ENCODE peak calls at places on chromosomes 13 and 19, in ten cellular contexts. O is GM23338, X is Peyer's patch, D is endodermal cell, U is tibial nerve, N is breast epithelium, H is left ventricle myocardium inferior, Z is testis, P is A673, G is GM23248. V is an unnamed sample. For H3K4me1, the result is how much of the 10 kb centered on the place peaks cover.

GRCh38 chr13:108496364-108497215 is 132.8 kb upstream of the MYO16 start:
- DNase-seq in O (peak), X (no peak), D (peak), U (no peak), N (no peak), H (no peak), Z (no peak), P (peak), G (no peak), V (peak)

GRCh38 chr19:51098366-51099069 is 9.7 kb downstream of the CTU1 start:
- DNase-seq in O (peak), X (no peak), D (no peak), U (no peak), N (no peak), H (peak), Z (peak), P (no peak), G (no peak), V (peak)

GRCh38 chr19:38741670-38742069 is 2.6 kb downstream of the CAPN12 start:
- DNase-seq in O (no peak), X (no peak), D (no peak), U (no peak), N (no peak), H (no peak), Z (no peak), P (no peak), G (no peak), V (no peak)

GRCh38 chr13:39779337-39780270 is 124.1 kb downstream of the COG6 start:
- DNase-seq in O (no peak), X (peak), D (no peak), U (no peak), N (no peak), H (no peak), Z (no peak), P (no peak), G (peak), V (peak)

GRCh38 chr19:18023596-18024212 is 15.7 kb downstream of the ARRDC2 start:
- DNase-seq in O (no peak), X (peak), D (no peak), U (peak), N (no peak), H (peak), Z (peak), P (peak), G (no peak), V (peak)

GRCh38 chr13:98406475-98406874 is 170.4 kb downstream of the STK24 start:
- DNase-seq in O (no peak), X (no peak), D (no peak), U (no peak), N (no peak), H (no peak), Z (no peak), P (no peak), G (no peak), V (no peak)

GRCh38 chr19:49217382-49217781 is 59.8 kb downstream of the TRPM4 start:
- DNase-seq in O (no peak), X (no peak), D (no peak), U (no peak), N (no peak), H (peak), Z (no peak), P (no peak), G (no peak), V (no peak)

GRCh38 chr13:29844441-29844840 is 6.0 kb downstream of the UBL3 start:
- DNase-seq in O (no peak), X (no peak), D (no peak), U (no peak), N (no peak), H (no peak), Z (no peak), P (no peak), G (peak), V (no peak)

GRCh38 chr19:55593096-55593772 is 6.1 kb downstream of the FIZ1 start:
- DNase-seq in O (peak), X (no peak), D (peak), U (no peak), N (no peak), H (no peak), Z (no peak), P (no peak), G (no peak), V (no peak)

GRCh38 chr19:35167251-35168119 is 12.9 kb downstream of the FXYD5 start:
- DNase-seq in O (no peak), X (no peak), D (peak), U (no peak), N (no peak), H (no peak), Z (no peak), P (no peak), G (no peak), V (peak)

GRCh38 chr19:8526345-8527062 is 12.5 kb upstream of the ZNF414 start:
- DNase-seq in O (peak), X (peak), D (peak), U (peak), N (peak), H (peak), Z (peak), P (peak), G (peak), V (no peak)

GRCh38 chr19:53388168-53388567 is 6.8 kb upstream of the ZNF765 start:
- DNase-seq in O (no peak), X (no peak), D (no peak), U (no peak), N (no peak), H (no peak), Z (no peak), P (no peak), G (peak), V (no peak)

GRCh38 chr19:46442808-46443450 is 14.2 kb upstream of the PNMA8C start:
- DNase-seq in O (no peak), X (no peak), D (no peak), U (no peak), N (no peak), H (no peak), Z (peak), P (peak), G (peak), V (no peak)

GRCh38 chr19:1112254-1113208 is 8.7 kb downstream of the GPX4 start:
- DNase-seq in O (peak), X (no peak), D (peak), U (peak), N (peak), H (no peak), Z (peak), P (no peak), G (peak), V (no peak)

GRCh38 chr13:112849500-112849899 is 119.5 kb upstream of the MCF2L start:
- DNase-seq in O (no peak), X (no peak), D (no peak), U (no peak), N (no peak), H (no peak), Z (no peak), P (peak), G (no peak), V (no peak)

GRCh38 chr19:42850981-42851717 is 28.4 kb downstream of the PSG1 start:
- DNase-seq in O (no peak), X (no peak), D (no peak), U (peak), N (no peak), H (peak), Z (no peak), P (peak), G (peak), V (no peak)

GRCh38 chr13:102100234-102100633 is 301.6 kb downstream of the FGF14 start:
- DNase-seq in O (peak), X (no peak), D (no peak), U (no peak), N (no peak), H (no peak), Z (no peak), P (no peak), G (no peak), V (no peak)

GRCh38 chr13:48595330-48596127 is 58.2 kb upstream of the CYSLTR2 start:
- DNase-seq in O (peak), X (no peak), D (peak), U (no peak), N (no peak), H (peak), Z (peak), P (peak), G (peak), V (peak)

GRCh38 chr19:39745645-39746044 is 7.8 kb upstream of the CLC start:
- DNase-seq in O (no peak), X (no peak), D (no peak), U (no peak), N (no peak), H (no peak), Z (no peak), P (no peak), G (no peak), V (no peak)

GRCh38 chr19:41366089-41366488 is 2.1 kb upstream of the B9D2 start:
- DNase-seq in O (peak), X (no peak), D (peak), U (no peak), N (no peak), H (no peak), Z (no peak), P (no peak), G (no peak), V (no peak)

GRCh38 chr13:41813426-41813825 is 147.5 kb downstream of the VWA8 start:
- DNase-seq in O (no peak), X (no peak), D (no peak), U (no peak), N (no peak), H (no peak), Z (no peak), P (no peak), G (peak), V (no peak)

GRCh38 chr13:44300895-44301638 is 72.6 kb upstream of the SERP2 start:
- DNase-seq in O (no peak), X (no peak), D (no peak), U (no peak), N (peak), H (peak), Z (no peak), P (peak), G (peak), V (no peak)

GRCh38 chr13:44302948-44303575 is 70.6 kb upstream of the SERP2 start:
- DNase-seq in O (no peak), X (no peak), D (no peak), U (no peak), N (no peak), H (no peak), Z (no peak), P (no peak), G (no peak), V (no peak)

GRCh38 chr13:44301639-44302015 is 72.0 kb upstream of the SERP2 start:
- DNase-seq in O (no peak), X (no peak), D (no peak), U (no peak), N (no peak), H (no peak), Z (no peak), P (no peak), G (no peak), V (no peak)

GRCh38 chr13:44303681-44304432 is 69.8 kb upstream of the SERP2 start:
- DNase-seq in O (no peak), X (no peak), D (no peak), U (no peak), N (peak), H (peak), Z (peak), P (no peak), G (no peak), V (no peak)

GRCh38 chr13:44302233-44302632 is 71.4 kb upstream of the SERP2 start:
- DNase-seq in O (no peak), X (no peak), D (no peak), U (no peak), N (no peak), H (no peak), Z (no peak), P (no peak), G (no peak), V (no peak)
- H3K4me1 ChIP-seq in O (under half), X (under half), D (under half), U (under half), N (under half), H (half or more), Z (under half), P (under half), G (under half), V (under half)

GRCh38 chr19:19063183-19064097 is at the start of gene SLC25A42:
- DNase-seq in O (peak), X (peak), D (peak), U (peak), N (peak), H (peak), Z (peak), P (peak), G (peak), V (peak)
- H3K4me1 ChIP-seq in O (under half), X (under half), D (under half), U (under half), N (under half), H (half or more), Z (under half), P (under half), G (under half), V (under half)

GRCh38 chr13:50829896-50830295 is 13.6 kb downstream of the DLEU7 start:
- DNase-seq in O (no peak), X (no peak), D (no peak), U (no peak), N (no peak), H (no peak), Z (no peak), P (no peak), G (peak), V (no peak)

GRCh38 chr13:50829226-50829625 is 14.3 kb downstream of the DLEU7 start:
- DNase-seq in O (no peak), X (no peak), D (no peak), U (no peak), N (no peak), H (no peak), Z (no peak), P (no peak), G (no peak), V (no peak)

GRCh38 chr13:50831510-50831909 is 12.0 kb downstream of the DLEU7 start:
- DNase-seq in O (no peak), X (no peak), D (no peak), U (no peak), N (no peak), H (no peak), Z (no peak), P (no peak), G (no peak), V (no peak)

DNA sequence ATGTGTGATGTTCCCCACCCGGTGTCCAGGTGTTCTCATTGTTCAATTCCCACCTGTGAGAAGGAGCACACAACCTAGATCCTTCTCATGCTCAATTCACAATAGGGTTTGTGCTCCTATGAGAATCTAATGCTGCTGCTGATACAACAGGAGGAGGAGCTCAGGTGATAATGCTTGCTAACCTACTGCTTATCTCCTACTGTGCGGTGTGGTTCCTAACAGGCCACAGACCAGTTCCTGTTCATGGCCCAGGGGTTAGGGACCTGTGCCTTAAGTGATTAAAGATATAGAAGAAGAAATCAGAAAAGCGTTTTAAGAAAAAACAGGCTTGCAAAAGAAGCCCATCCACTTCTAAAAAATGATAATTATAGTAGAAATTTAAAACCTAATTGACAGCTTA is 17.5 kb downstream of the DLEU7 start:
- DNase-seq in O (peak), X (no peak), D (peak), U (no peak), N (no peak), H (no peak), Z (no peak), P (no peak), G (no peak), V (no peak)
- H3K4me1 ChIP-seq in O (under half), X (under half), D (under half), U (under half), N (under half), H (under half), Z (under half), P (under half), G (under half), V (under half)

GRCh38 chr13:21759911-21760310 is 89.0 kb downstream of the FGF9 start:
- DNase-seq in O (no peak), X (no peak), D (no peak), U (no peak), N (no peak), H (no peak), Z (no peak), P (no peak), G (no peak), V (no peak)

GRCh38 chr13:21762512-21762911 is 91.6 kb downstream of the FGF9 start:
- DNase-seq in O (no peak), X (no peak), D (no peak), U (no peak), N (no peak), H (no peak), Z (no peak), P (no peak), G (no peak), V (no peak)

GRCh38 chr13:21757721-21758120 is 86.8 kb downstream of the FGF9 start:
- DNase-seq in O (no peak), X (no peak), D (no peak), U (no peak), N (no peak), H (no peak), Z (no peak), P (no peak), G (no peak), V (no peak)

DNA sequence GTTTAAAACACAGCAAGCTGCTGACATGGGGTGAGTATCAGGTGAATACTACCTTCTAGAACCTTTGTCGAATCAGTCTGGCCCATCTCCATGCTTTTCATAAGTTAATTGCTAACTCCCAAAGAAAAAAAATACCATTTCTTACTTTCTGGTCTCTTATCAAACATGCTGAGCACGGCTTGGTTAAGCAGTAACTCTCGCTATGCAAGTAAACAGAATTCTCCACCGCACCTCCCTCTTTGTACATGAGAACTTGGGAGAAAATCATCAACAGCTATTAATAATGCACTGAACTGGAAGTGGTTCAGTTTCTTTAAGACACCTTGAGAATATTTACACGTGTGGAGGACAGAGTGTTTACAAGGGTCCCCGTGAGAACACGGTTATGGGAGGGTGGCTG is 88.6 kb downstream of the FGF9 start:
- DNase-seq in O (no peak), X (no peak), D (no peak), U (no peak), N (no peak), H (no peak), Z (no peak), P (no peak), G (no peak), V (no peak)
- H3K4me1 ChIP-seq in O (under half), X (under half), D (under half), U (under half), N (under half), H (under half), Z (under half), P (under half), G (under half), V (under half)

DNA sequence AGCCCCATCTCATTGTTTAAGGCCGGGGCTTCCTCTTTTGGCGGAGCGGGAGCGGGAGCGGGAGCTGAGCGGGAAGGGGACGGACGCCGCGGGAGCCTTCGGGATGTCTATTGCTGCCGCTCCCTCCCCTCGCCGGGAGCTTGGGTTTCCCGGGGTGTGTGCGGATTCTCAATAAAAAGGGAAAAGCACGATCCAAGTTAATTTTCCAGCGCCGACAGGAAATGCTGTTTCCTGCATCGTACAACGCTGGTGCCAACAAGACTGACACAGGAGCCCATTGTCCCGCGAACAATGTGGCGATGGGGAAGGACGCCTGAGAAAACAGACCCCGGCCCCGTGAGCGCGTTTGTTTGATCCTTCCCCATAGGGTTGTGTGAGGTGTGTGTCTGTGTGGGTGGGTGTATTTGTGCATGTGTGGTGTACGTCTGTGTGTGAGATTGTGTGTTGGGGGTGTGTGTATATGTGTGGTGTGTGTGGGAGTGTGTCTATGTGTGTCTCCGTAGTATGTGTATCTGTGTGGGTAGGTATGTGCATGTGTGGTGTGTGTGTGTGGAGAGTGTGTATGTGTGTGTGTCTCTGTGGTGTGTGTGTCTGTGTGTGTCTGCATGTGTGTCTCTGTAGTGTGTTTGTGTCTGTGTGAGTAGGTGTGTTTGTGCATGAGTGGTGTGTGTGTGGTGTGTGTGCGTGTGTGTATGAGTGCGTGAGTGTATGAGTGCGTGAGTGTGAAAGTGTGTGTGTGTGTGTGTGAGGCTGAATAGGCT is 36.4 kb upstream of the FLT1 start:
- DNase-seq in O (peak), X (no peak), D (peak), U (no peak), N (no peak), H (peak), Z (peak), P (peak), G (peak), V (no peak)
- H3K4me1 ChIP-seq in O (under half), X (under half), D (under half), U (under half), N (under half), H (under half), Z (under half), P (under half), G (under half), V (under half)

GRCh38 chr13:76326343-76326742 is 559.9 kb downstream of the KCTD12 start:
- DNase-seq in O (no peak), X (no peak), D (no peak), U (no peak), N (no peak), H (no peak), Z (no peak), P (no peak), G (no peak), V (no peak)

GRCh38 chr13:76331948-76332712 is 554.1 kb downstream of the KCTD12 start:
- DNase-seq in O (no peak), X (no peak), D (no peak), U (no peak), N (no peak), H (no peak), Z (no peak), P (no peak), G (no peak), V (no peak)

GRCh38 chr13:76330756-76331155 is 555.4 kb downstream of the KCTD12 start:
- DNase-seq in O (no peak), X (no peak), D (no peak), U (no peak), N (no peak), H (no peak), Z (no peak), P (no peak), G (no peak), V (no peak)

GRCh38 chr13:76329004-76329403 is 557.2 kb downstream of the KCTD12 start:
- DNase-seq in O (no peak), X (no peak), D (no peak), U (no peak), N (no peak), H (no peak), Z (no peak), P (no peak), G (no peak), V (no peak)

GRCh38 chr13:76330216-76330615 is 556.0 kb downstream of the KCTD12 start:
- DNase-seq in O (no peak), X (no peak), D (no peak), U (no peak), N (no peak), H (no peak), Z (no peak), P (no peak), G (no peak), V (no peak)
- H3K4me1 ChIP-seq in O (under half), X (under half), D (under half), U (under half), N (under half), H (under half), Z (under half), P (under half), G (under half), V (under half)

V was measured in CD4-positive, alpha-beta memory T cell.